ENCODE peak calls at places on chromosomes 13 and 19, in five cellular contexts. C is esophagus squamous epithelium, R is tibial nerve, F is heart left ventricle, Z is prostate gland. N is an unnamed sample.

GRCh38 chr13:89660752-89661151 is 1686.7 kb upstream of the MIR17HG start:
- DNase-seq in C (no peak), R (no peak), F (no peak), Z (no peak), N (no peak)

GRCh38 chr13:44259045-44260042 is 114.3 kb upstream of the SERP2 start:
- DNase-seq in C (no peak), R (peak; percentile 50), F (no peak), Z (no peak), N (no peak)

GRCh38 chr13:73138276-73138950 is 79.6 kb downstream of the KLF5 start:
- DNase-seq in C (no peak), R (no peak), F (no peak), Z (no peak), N (no peak)

GRCh38 chr19:41871573-41872383 is 5.3 kb upstream of the CD79A start:
- DNase-seq in C (no peak), R (no peak), F (peak; percentile 53), Z (no peak), N (no peak)

GRCh38 chr19:45455707-45456499 is 11.9 kb upstream of the FOSB start:
- DNase-seq in C (no peak), R (peak; percentile 68), F (peak; percentile 89), Z (peak; percentile 94), N (peak; percentile 98)

GRCh38 chr19:45016388-45017314 is 15.4 kb downstream of the RELB start:
- DNase-seq in C (no peak), R (peak; percentile 74), F (peak; percentile 40), Z (peak; percentile 79), N (peak; percentile 70)

GRCh38 chr19:49889687-49890348 is 6.9 kb downstream of the IL4I1 start:
- DNase-seq in C (no peak), R (peak; percentile 74), F (peak; percentile 76), Z (peak; percentile 51), N (peak; percentile 76)

GRCh38 chr19:52665047-52665446 is 26.9 kb upstream of the ZNF83 start:
- DNase-seq in C (no peak), R (no peak), F (no peak), Z (no peak), N (no peak)

GRCh38 chr19:4375620-4376228 is 24.6 kb downstream of the SH3GL1 start:
- DNase-seq in C (no peak), R (no peak), F (no peak), Z (no peak), N (no peak)

GRCh38 chr19:40862785-40863184 is 12.5 kb upstream of the CYP2A6 start:
- DNase-seq in C (no peak), R (no peak), F (no peak), Z (no peak), N (no peak)

GRCh38 chr19:1286451-1286858 is 782 bp downstream of the EFNA2 start:
- DNase-seq in C (no peak), R (no peak), F (no peak), Z (no peak), N (no peak)

GRCh38 chr19:45182758-45183157 is 4.2 kb downstream of the BLOC1S3 start:
- DNase-seq in C (no peak), R (no peak), F (no peak), Z (no peak), N (no peak)

GRCh38 chr19:46637224-46637623 is 1.2 kb upstream of the GNG8 start:
- DNase-seq in C (no peak), R (no peak), F (no peak), Z (no peak), N (no peak)

GRCh38 chr13:48437381-48437780 is 24.5 kb upstream of the LPAR6 start:
- DNase-seq in C (no peak), R (peak; percentile 66), F (peak; percentile 82), Z (no peak), N (peak; percentile 78)

GRCh38 chr19:10543420-10544241 is at the start of gene ATG4D:
- DNase-seq in C (no peak), R (peak; percentile 66), F (peak; percentile 84), Z (peak; percentile 66), N (no peak)

GRCh38 chr19:6354098-6354674 is 7.1 kb upstream of the CLPP start:
- DNase-seq in C (no peak), R (no peak), F (no peak), Z (no peak), N (no peak)

GRCh38 chr13:27474751-27475268 is 24.4 kb upstream of the MTIF3 start:
- DNase-seq in C (no peak), R (no peak), F (no peak), Z (no peak), N (peak; percentile 18)

GRCh38 chr13:80463673-80464352 is 122.9 kb upstream of the SPRY2 start:
- DNase-seq in C (no peak), R (peak; percentile 26), F (no peak), Z (no peak), N (no peak)

GRCh38 chr13:41596190-41596589 is 138.8 kb downstream of the RGCC start:
- DNase-seq in C (no peak), R (no peak), F (no peak), Z (no peak), N (no peak)

GRCh38 chr13:98824376-98825160 is 72.1 kb upstream of the SLC15A1 start:
- DNase-seq in C (no peak), R (no peak), F (no peak), Z (no peak), N (no peak)

GRCh38 chr13:114015608-114016295 is 41.9 kb upstream of the C13orf46 start:
- DNase-seq in C (no peak), R (peak; percentile 63), F (no peak), Z (peak; percentile 84), N (no peak)

GRCh38 chr19:5448374-5448773 is 6.8 kb upstream of the ZNRF4 start:
- DNase-seq in C (no peak), R (no peak), F (no peak), Z (no peak), N (no peak)

GRCh38 chr19:41408256-41408655 is 10.6 kb downstream of the BCKDHA start:
- DNase-seq in C (no peak), R (no peak), F (no peak), Z (no peak), N (no peak)

GRCh38 chr13:81142306-81142999 is 801.5 kb upstream of the SPRY2 start:
- DNase-seq in C (no peak), R (no peak), F (no peak), Z (peak; percentile 62), N (no peak)

GRCh38 chr13:50080158-50080855 is 65.1 kb downstream of the KCNRG start:
- DNase-seq in C (no peak), R (peak; percentile 38), F (peak; percentile 23), Z (peak; percentile 15), N (no peak)

GRCh38 chr13:43786766-43787517 is at the start of gene ENOX1:
- DNase-seq in C (no peak), R (no peak), F (peak; percentile 79), Z (peak; percentile 62), N (no peak)

GRCh38 chr19:3950871-3951861 is 18.3 kb downstream of the NMRK2 start:
- DNase-seq in C (no peak), R (no peak), F (peak; percentile 79), Z (no peak), N (no peak)

GRCh38 chr13:98542568-98543379 is 34.1 kb downstream of the STK24 start:
- DNase-seq in C (no peak), R (no peak), F (no peak), Z (no peak), N (no peak)

GRCh38 chr13:106373989-106374572 is 161.4 kb downstream of the EFNB2 start:
- DNase-seq in C (no peak), R (no peak), F (no peak), Z (no peak), N (no peak)

GRCh38 chr13:77985866-77986636 is 67.4 kb upstream of the EDNRB start:
- DNase-seq in C (no peak), R (no peak), F (no peak), Z (no peak), N (no peak)

GRCh38 chr19:1512671-1513491 is at the start of gene ADAMTSL5:
- DNase-seq in C (no peak), R (no peak), F (peak; percentile 78), Z (no peak), N (no peak)

GRCh38 chr13:101301053-101301452 is 115.3 kb downstream of the NALCN start:
- DNase-seq in C (no peak), R (no peak), F (no peak), Z (no peak), N (no peak)

GRCh38 chr19:7815325-7815724 is 14.7 kb upstream of the EVI5L start:
- DNase-seq in C (no peak), R (no peak), F (no peak), Z (no peak), N (no peak)

DNA sequence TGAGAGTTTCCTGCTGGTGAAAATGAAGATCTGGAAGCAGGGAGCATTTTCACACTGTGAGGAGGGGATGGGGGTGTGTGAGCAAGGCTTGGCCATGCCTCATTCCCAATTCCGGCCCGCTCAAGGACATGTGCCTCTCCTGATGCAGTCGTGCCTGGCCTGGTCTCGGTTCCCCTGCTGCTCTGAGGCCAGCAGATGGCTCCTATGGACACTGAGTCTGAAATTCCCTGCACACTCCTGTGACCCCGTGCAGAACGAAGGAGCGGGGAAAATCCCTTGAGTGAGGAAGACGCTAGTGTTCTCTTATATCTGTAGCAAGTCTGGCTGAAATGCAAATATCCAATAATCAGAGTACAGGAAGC is 363 bp upstream of the ZNF763 start:
- DNase-seq in C (no peak), R (no peak), F (no peak), Z (peak; percentile 10), N (no peak)
- H3K27ac ChIP-seq in C (peak overlapping the region; percentile 87), R (peak overlapping the region; percentile 89), F (peak overlapping the region; percentile 92), Z (peak overlapping the region; percentile 97), N (peak overlapping the region; percentile 90)

GRCh38 chr13:63614874-63615612 is 2199.4 kb upstream of the PCDH20 start:
- DNase-seq in C (no peak), R (no peak), F (no peak), Z (no peak), N (no peak)
- H3K4me1 ChIP-seq in C (no peaks in the 10 kb centered on the region), R (no peaks in the 10 kb centered on the region), F (no peaks in the 10 kb centered on the region), Z (no peaks in the 10 kb centered on the region), N (no peaks in the 10 kb centered on the region)

GRCh38 chr19:14558370-14559066 is 13.3 kb downstream of the NDUFB7 start:
- DNase-seq in C (no peak), R (no peak), F (no peak), Z (no peak), N (no peak)
- TF ChIP-seq CTCF in C (no peak), R (no peak), F (no peak), Z (no peak), N (no peak)

GRCh38 chr13:47112900-47113299 is 216.0 kb upstream of the HTR2A start:
- DNase-seq in C (no peak), R (no peak), F (no peak), Z (no peak), N (no peak)

GRCh38 chr13:47111499-47111898 is 214.6 kb upstream of the HTR2A start:
- DNase-seq in C (no peak), R (no peak), F (no peak), Z (no peak), N (no peak)

GRCh38 chr13:47110833-47111240 is 214.0 kb upstream of the HTR2A start:
- DNase-seq in C (no peak), R (no peak), F (no peak), Z (no peak), N (no peak)

GRCh38 chr13:47112205-47112896 is 215.5 kb upstream of the HTR2A start:
- DNase-seq in C (no peak), R (no peak), F (no peak), Z (no peak), N (no peak)

DNA sequence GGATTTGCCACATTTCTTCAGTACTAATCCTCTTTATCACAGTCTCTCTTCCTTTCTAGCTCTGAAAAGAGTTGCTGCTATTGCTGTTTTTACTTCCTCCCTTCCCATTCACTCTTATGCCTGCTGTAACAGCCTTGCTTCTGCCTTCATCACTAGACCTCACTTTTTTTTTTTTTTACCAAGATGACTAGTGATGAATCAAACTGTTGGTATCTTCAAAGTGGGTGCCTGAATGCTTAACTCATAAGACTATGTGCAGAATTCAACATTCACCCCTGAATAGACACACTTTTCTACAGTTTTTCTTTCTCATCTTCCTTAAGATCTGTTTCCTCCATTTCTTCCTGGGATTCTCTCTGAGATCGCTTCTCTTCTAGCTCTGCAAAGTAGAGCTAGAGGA is 217.2 kb upstream of the HTR2A start:
- DNase-seq in C (no peak), R (no peak), F (no peak), Z (no peak), N (no peak)
- H3K27ac ChIP-seq in C (no peak overlapping the region), R (no peak overlapping the region), F (no peak overlapping the region), Z (no peak overlapping the region), N (no peak overlapping the region)